ENCODE peak calls at places on chromosomes 13 and 19, in nine cellular contexts. V is heart left ventricle, C is thyroid gland, R is suprapubic skin, X is Peyer's patch, I is tibial nerve, H is NB4, K is stomach, P is transverse colon. J is an unnamed sample.

GRCh38 chr13:74129500-74130144 is 4.6 kb downstream of the KLF12 start:
- DNase-seq in I (no peak), P (peak), K (no peak), V (peak), R (no peak), H (no peak), X (no peak), C (no peak), J (no peak)

GRCh38 chr19:7078007-7078406 is 8.5 kb downstream of the ZNF557 start:
- DNase-seq in I (no peak), R (no peak), V (no peak), C (no peak), K (no peak), P (no peak), H (peak), X (no peak), J (no peak)

GRCh38 chr13:110341445-110342247 is 34.6 kb downstream of the COL4A2 start:
- DNase-seq in P (no peak), R (no peak), K (no peak), V (peak), X (no peak), C (no peak), H (no peak), I (no peak), J (peak)

GRCh38 chr13:64471916-64472315 is 2758.2 kb downstream of the PCDH9 start:
- DNase-seq in P (no peak), K (no peak), C (no peak), V (no peak), H (peak), X (no peak), R (no peak), I (no peak), J (no peak)

GRCh38 chr19:43310221-43310620 is 40.9 kb upstream of the PSG9 start:
- DNase-seq in P (no peak), R (no peak), X (no peak), I (no peak), V (no peak), H (no peak), K (no peak), C (no peak), J (no peak)

GRCh38 chr19:275958-276646 is 15.1 kb downstream of the PLPP2 start:
- DNase-seq in V (no peak), I (no peak), X (no peak), H (no peak), P (no peak), K (no peak), C (no peak), R (no peak), J (no peak)

GRCh38 chr13:46603165-46603603 is 50.2 kb downstream of the LRCH1 start:
- DNase-seq in K (no peak), I (no peak), R (no peak), X (no peak), V (no peak), H (peak), P (no peak), C (no peak), J (no peak)

GRCh38 chr19:23799321-23799720 is 40.6 kb upstream of the ZNF681 start:
- DNase-seq in H (no peak), R (no peak), V (no peak), C (no peak), X (no peak), K (no peak), P (no peak), I (no peak), J (no peak)

GRCh38 chr13:42377640-42378382 is 105.9 kb downstream of the AKAP11 start:
- DNase-seq in P (no peak), K (no peak), R (no peak), X (peak), C (no peak), I (no peak), V (no peak), H (peak), J (no peak)

GRCh38 chr13:85093808-85094207 is 705.4 kb downstream of the SLITRK6 start:
- DNase-seq in H (no peak), X (no peak), V (no peak), P (no peak), C (no peak), I (peak), R (peak), K (no peak), J (peak)

GRCh38 chr13:80979035-80979641 is 638.2 kb upstream of the SPRY2 start:
- DNase-seq in P (peak), K (peak), H (peak), I (no peak), C (peak), V (peak), R (no peak), X (peak), J (no peak)

GRCh38 chr13:92602560-92602959 is 624.0 kb upstream of the GPC6 start:
- DNase-seq in I (no peak), C (no peak), P (no peak), R (no peak), H (no peak), K (no peak), X (no peak), V (no peak), J (no peak)

GRCh38 chr13:110390572-110390971 is 83.5 kb downstream of the COL4A2 start:
- DNase-seq in X (no peak), V (no peak), I (no peak), R (no peak), C (no peak), P (no peak), H (no peak), K (no peak), J (no peak)

GRCh38 chr19:20664917-20665781 is 3.8 kb upstream of the ZNF626 start:
- DNase-seq in I (no peak), C (peak), K (no peak), H (peak), X (no peak), P (no peak), R (no peak), V (peak), J (no peak)

GRCh38 chr13:89568746-89569145 is 1778.7 kb upstream of the MIR17HG start:
- DNase-seq in V (no peak), I (no peak), R (no peak), X (no peak), K (no peak), C (no peak), H (no peak), P (no peak), J (no peak)

GRCh38 chr19:49106648-49107135 is 7.5 kb upstream of the LIN7B start:
- DNase-seq in I (no peak), C (peak), H (peak), P (peak), K (peak), X (peak), R (no peak), V (peak), J (no peak)

GRCh38 chr13:20703785-20704458 is 423 bp downstream of the IL17D start:
- DNase-seq in C (peak), X (peak), V (peak), I (peak), K (peak), R (no peak), P (peak), H (peak), J (no peak)

GRCh38 chr13:85243831-85244230 is 555.4 kb downstream of the SLITRK6 start:
- DNase-seq in R (no peak), C (no peak), V (no peak), H (no peak), P (no peak), I (no peak), X (no peak), K (no peak), J (no peak)

GRCh38 chr19:7926021-7926726 is at the start of gene CTXN1:
- DNase-seq in P (peak), C (peak), I (peak), K (peak), V (peak), H (peak), X (peak), R (peak), J (no peak)

GRCh38 chr13:110447058-110447511 is 114.4 kb downstream of the RAB20 start:
- DNase-seq in H (no peak), R (no peak), K (no peak), V (no peak), P (no peak), I (no peak), X (no peak), C (no peak), J (peak)

GRCh38 chr19:18514800-18515682 is 6.8 kb downstream of the ELL start:
- DNase-seq in P (peak), V (peak), C (peak), I (no peak), R (peak), K (peak), H (peak), X (peak), J (peak)

GRCh38 chr13:88074794-88075509 is 403.8 kb downstream of the SLITRK5 start:
- DNase-seq in C (no peak), I (no peak), H (peak), V (no peak), K (no peak), R (peak), X (no peak), P (no peak), J (peak)

GRCh38 chr19:33685541-33685940 is 63.8 kb downstream of the CHST8 start:
- DNase-seq in R (no peak), K (no peak), I (no peak), H (no peak), X (no peak), C (no peak), P (no peak), V (no peak), J (no peak)

GRCh38 chr13:95235944-95236343 is 65.3 kb downstream of the ABCC4 start:
- DNase-seq in K (no peak), I (no peak), R (no peak), X (no peak), H (no peak), V (no peak), P (no peak), C (no peak), J (no peak)

GRCh38 chr19:33251076-33251475 is 25.4 kb upstream of the SLC7A10 start:
- DNase-seq in X (no peak), R (no peak), V (no peak), P (no peak), H (no peak), K (no peak), I (no peak), C (no peak), J (no peak)

GRCh38 chr13:32894589-32895001 is 121.6 kb upstream of the KL start:
- DNase-seq in R (no peak), K (no peak), C (no peak), I (no peak), X (no peak), H (peak), P (no peak), V (no peak), J (no peak)

GRCh38 chr19:31350693-31351211 is 1.5 kb upstream of the TSHZ3 start:
- DNase-seq in K (peak), X (no peak), V (peak), P (peak), C (peak), R (no peak), I (no peak), H (peak), J (no peak)

GRCh38 chr13:109345433-109345941 is 440.9 kb downstream of the IRS2 start:
- DNase-seq in P (no peak), V (no peak), K (no peak), I (no peak), H (no peak), R (no peak), C (no peak), X (no peak), J (no peak)

DNA sequence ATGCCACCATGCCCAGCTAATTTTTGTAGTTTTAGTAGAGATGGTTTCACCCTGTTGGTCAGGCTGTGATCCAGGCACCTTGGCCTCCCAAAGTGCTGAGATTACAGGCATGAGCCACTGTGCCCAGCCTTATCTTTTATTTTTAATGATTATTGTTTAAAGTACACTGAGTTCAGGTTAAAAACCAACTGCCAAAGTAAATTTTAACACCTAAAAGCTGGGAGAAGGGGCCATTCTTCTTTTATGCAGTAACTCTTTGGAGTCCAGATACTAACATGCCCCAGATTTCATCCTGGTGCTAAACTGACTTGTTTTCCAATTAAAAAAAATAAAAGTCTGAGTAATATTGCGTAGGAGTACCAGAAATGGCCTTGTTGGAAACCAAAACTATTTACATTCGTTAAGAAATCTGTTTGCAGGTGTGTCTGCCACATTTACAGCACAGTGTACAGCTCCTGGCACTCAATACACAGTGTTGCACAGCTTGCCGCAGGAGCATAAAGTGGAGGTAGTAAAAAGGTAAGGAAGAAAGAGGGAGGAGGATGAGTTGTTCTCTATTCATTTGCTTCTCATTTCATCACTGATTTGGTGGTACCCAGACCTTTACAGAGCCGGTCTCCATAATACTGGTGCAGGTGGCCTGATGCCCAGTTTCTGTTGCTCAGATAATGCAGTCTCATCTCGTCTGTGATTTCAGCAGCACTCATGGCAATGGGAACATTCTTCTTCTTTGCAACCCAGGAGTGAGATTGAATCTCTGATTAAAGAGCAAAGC is 108.9 kb downstream of the PCCA start:
- DNase-seq in K (peak), R (no peak), H (no peak), V (no peak), P (peak), C (peak), X (no peak), I (no peak), J (no peak)
- TF ChIP-seq POLR2A in K (no peak), R (no peak), H (no peak), V (no peak), P (no peak), C (no peak), X (no peak), I (no peak), J (no peak)

DNA sequence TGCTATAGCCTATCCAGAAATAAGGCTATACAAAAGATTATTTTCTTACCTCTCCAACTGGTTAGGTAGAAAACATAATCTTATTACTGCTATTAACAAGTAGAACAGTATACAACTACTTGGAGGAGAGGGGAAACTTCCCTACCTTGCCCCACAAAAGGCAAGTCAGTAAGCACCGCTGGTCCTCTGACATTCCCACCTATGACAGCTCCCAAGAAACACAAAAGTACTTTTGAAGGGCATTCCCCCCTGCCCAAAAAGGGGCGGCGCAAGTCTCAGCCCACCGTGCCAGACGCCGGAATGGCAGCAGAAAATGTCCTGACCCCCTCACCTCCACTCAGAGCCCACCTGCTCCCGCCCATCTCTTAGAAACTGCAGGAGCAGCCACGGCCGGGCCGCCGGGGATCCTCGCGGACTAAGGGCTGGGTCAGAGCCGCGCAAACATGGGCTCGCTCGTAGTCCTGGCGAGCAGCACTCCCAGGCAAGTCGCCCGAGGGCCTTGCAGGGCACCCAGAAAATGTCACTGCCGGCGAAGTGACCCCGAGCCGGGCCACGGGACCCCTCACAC is 430 bp downstream of the SUCLA2 start:
- DNase-seq in H (no peak), C (peak), R (no peak), X (no peak), I (no peak), K (peak), P (peak), V (peak), J (no peak)
- H3K4me3 ChIP-seq in H (peak), C (peak), R (peak), X (peak), I (peak), K (peak), P (peak), V (peak), J (peak)

GRCh38 chr19:56547535-56547934 is 8.8 kb downstream of the ZFP28 start:
- DNase-seq in C (no peak), I (no peak), P (no peak), V (no peak), X (no peak), H (no peak), R (no peak), K (no peak), J (no peak)
- TF ChIP-seq CTCF in C (no peak), I (no peak), P (no peak), V (no peak), X (no peak), H (no peak), R (no peak), K (no peak), J (no peak)

GRCh38 chr19:1884291-1884718 is 991 bp downstream of the ABHD17A start:
- DNase-seq in I (no peak), P (peak), R (peak), K (no peak), H (no peak), X (no peak), V (no peak), C (no peak), J (no peak)

GRCh38 chr19:1882089-1882785 is 3.1 kb downstream of the ABHD17A start:
- DNase-seq in C (no peak), K (no peak), H (no peak), R (no peak), I (no peak), V (no peak), X (peak), P (peak), J (no peak)

GRCh38 chr19:1883784-1884183 is 1.5 kb downstream of the ABHD17A start:
- DNase-seq in C (no peak), P (no peak), V (no peak), R (no peak), H (no peak), I (no peak), X (no peak), K (no peak), J (no peak)

GRCh38 chr19:1882786-1883692 is 2.3 kb downstream of the ABHD17A start:
- DNase-seq in X (no peak), C (no peak), V (no peak), H (no peak), I (no peak), R (no peak), P (no peak), K (no peak), J (no peak)

GRCh38 chr19:1884719-1885334 is 469 bp downstream of the ABHD17A start:
- DNase-seq in V (no peak), K (no peak), R (peak), P (no peak), C (no peak), X (no peak), H (no peak), I (no peak), J (no peak)
- TF ChIP-seq POLR2A in V (no peak), K (no peak), R (no peak), P (no peak), C (no peak), X (no peak), H (no peak), I (no peak), J (no peak)

GRCh38 chr19:41928221-41928683 is at the start of gene ERFL:
- DNase-seq in I (no peak), P (no peak), X (no peak), H (peak), K (no peak), V (no peak), R (no peak), C (no peak), J (no peak)
- H3K4me3 ChIP-seq in I (peak), P (peak), X (peak), H (no peak), K (peak), V (peak), R (peak), C (no peak), J (no peak)

GRCh38 chr19:29367701-29368306 is 154.9 kb upstream of the UQCRFS1 start:
- DNase-seq in I (no peak), X (no peak), C (no peak), R (no peak), H (no peak), P (no peak), V (no peak), K (no peak), J (no peak)

GRCh38 chr19:29366757-29367156 is 153.8 kb upstream of the UQCRFS1 start:
- DNase-seq in V (no peak), I (no peak), H (no peak), C (no peak), X (peak), P (no peak), K (no peak), R (no peak), J (no peak)

GRCh38 chr19:29364224-29364726 is 151.3 kb upstream of the UQCRFS1 start:
- DNase-seq in V (no peak), R (no peak), C (no peak), H (no peak), I (no peak), X (no peak), K (no peak), P (no peak), J (no peak)

GRCh38 chr19:29365836-29366417 is 153.0 kb upstream of the UQCRFS1 start:
- DNase-seq in X (no peak), I (no peak), P (no peak), K (no peak), V (no peak), C (no peak), R (no peak), H (no peak), J (no peak)

GRCh38 chr19:29364999-29365398 is 152.0 kb upstream of the UQCRFS1 start:
- DNase-seq in K (no peak), V (no peak), H (no peak), I (no peak), R (no peak), P (no peak), C (no peak), X (no peak), J (no peak)
- TF ChIP-seq CTCF in K (no peak), V (no peak), H (no peak), I (no peak), R (no peak), P (no peak), C (no peak), X (no peak), J (no peak)

J was measured in lower leg skin.